ENCODE peak calls at places on chromosome 15, in nine cellular contexts. C, U, O, J, M, R, G, T and D are unnamed samples.

GRCh38 chr15:52680041-52680391 is 828 bp upstream of the ATOSA start:
- DNase-seq in J (no peak), T (peak; percentile 14), O (no peak), R (no peak), C (peak; percentile 11), U (no peak), G (no peak), M (no peak), D (no peak)

GRCh38 chr15:85706779-85707518 is 87.8 kb downstream of the KLHL25 start:
- DNase-seq in R (peak; percentile 47), C (peak; percentile 97), M (peak; percentile 76), J (no peak), U (no peak), G (peak; percentile 49), O (no peak), T (no peak), D (peak; percentile 45)

GRCh38 chr15:87871130-87871737 is 385.3 kb downstream of the NTRK3 start:
- DNase-seq in C (peak; percentile 19), T (no peak), O (no peak), J (no peak), R (no peak), U (no peak), M (no peak), G (no peak), D (no peak)

GRCh38 chr15:94287794-94288246 is 56.5 kb downstream of the MCTP2 start:
- DNase-seq in R (peak; percentile 44), M (no peak), U (no peak), T (no peak), J (no peak), C (no peak), O (no peak), G (no peak), D (peak; percentile 3)

GRCh38 chr15:76199106-76200082 is 111.9 kb downstream of the ETFA start:
- DNase-seq in M (peak; percentile 76), G (peak; percentile 79), O (no peak), C (peak; percentile 88), J (peak; percentile 79), R (no peak), T (no peak), U (peak; percentile 36), D (no peak)

GRCh38 chr15:45200001-45200798 is 12.4 kb upstream of the SHF start:
- DNase-seq in M (peak; percentile 98), J (peak; percentile 99), O (peak; percentile 94), R (peak; percentile 97), T (peak; percentile 96), C (peak; percentile 92), G (peak; percentile 94), U (peak; percentile 94), D (peak; percentile 92)

GRCh38 chr15:56886450-56886856 is 32.0 kb upstream of the TCF12 start:
- DNase-seq in R (peak; percentile 19), T (no peak), G (no peak), M (no peak), J (peak; percentile 25), O (no peak), C (no peak), U (no peak), D (no peak)

GRCh38 chr15:54792526-54792925 is 404.2 kb downstream of the RSL24D1 start:
- DNase-seq in J (no peak), U (no peak), T (no peak), G (no peak), R (no peak), M (no peak), O (no peak), C (no peak), D (no peak)

GRCh38 chr15:65392368-65392767 is 14.6 kb upstream of the IGDCC3 start:
- DNase-seq in R (no peak), O (no peak), M (no peak), T (no peak), J (no peak), G (no peak), U (no peak), C (no peak), D (no peak)

GRCh38 chr15:73715417-73715816 is 31.2 kb downstream of the CD276 start:
- DNase-seq in C (no peak), T (no peak), J (no peak), O (no peak), U (no peak), R (no peak), M (no peak), G (no peak), D (no peak)

GRCh38 chr15:65037279-65037678 is 7.8 kb upstream of the MTFMT start:
- DNase-seq in R (no peak), O (no peak), J (no peak), C (no peak), T (no peak), G (no peak), U (no peak), M (no peak), D (no peak)

GRCh38 chr15:30921106-30921505 is 17.4 kb downstream of the FAN1 start:
- DNase-seq in G (no peak), C (no peak), J (no peak), M (no peak), R (no peak), U (no peak), T (no peak), O (no peak), D (no peak)

GRCh38 chr15:25242957-25243799 is 195.6 kb downstream of the UBE3A start:
- DNase-seq in R (peak; percentile 7), C (no peak), G (peak; percentile 6), O (peak; percentile 12), T (no peak), J (peak; percentile 12), U (peak; percentile 55), M (no peak), D (no peak)

GRCh38 chr15:41891946-41892345 is 1.9 kb downstream of the SPTBN5 start:
- DNase-seq in C (no peak), M (no peak), R (no peak), J (no peak), O (no peak), T (no peak), G (no peak), U (no peak), D (no peak)

GRCh38 chr15:99545605-99546004 is 20.2 kb upstream of the MEF2A start:
- DNase-seq in T (no peak), C (no peak), O (no peak), G (no peak), J (no peak), M (no peak), U (no peak), R (no peak), D (no peak)

GRCh38 chr15:58931985-58932384 is 1.5 kb downstream of the SLTM start:
- DNase-seq in U (no peak), G (no peak), J (no peak), M (peak; percentile 15), T (no peak), R (no peak), C (peak; percentile 75), O (no peak), D (no peak)

GRCh38 chr15:44765036-44765435 is 28.7 kb downstream of the TRIM69 start:
- DNase-seq in R (no peak), M (no peak), U (no peak), G (no peak), T (no peak), O (no peak), J (no peak), C (no peak), D (no peak)

GRCh38 chr15:59260090-59260489 is 53.4 kb downstream of the LDHAL6B start:
- DNase-seq in R (no peak), G (no peak), M (no peak), T (peak; percentile 70), O (no peak), C (no peak), J (no peak), U (no peak), D (no peak)

DNA sequence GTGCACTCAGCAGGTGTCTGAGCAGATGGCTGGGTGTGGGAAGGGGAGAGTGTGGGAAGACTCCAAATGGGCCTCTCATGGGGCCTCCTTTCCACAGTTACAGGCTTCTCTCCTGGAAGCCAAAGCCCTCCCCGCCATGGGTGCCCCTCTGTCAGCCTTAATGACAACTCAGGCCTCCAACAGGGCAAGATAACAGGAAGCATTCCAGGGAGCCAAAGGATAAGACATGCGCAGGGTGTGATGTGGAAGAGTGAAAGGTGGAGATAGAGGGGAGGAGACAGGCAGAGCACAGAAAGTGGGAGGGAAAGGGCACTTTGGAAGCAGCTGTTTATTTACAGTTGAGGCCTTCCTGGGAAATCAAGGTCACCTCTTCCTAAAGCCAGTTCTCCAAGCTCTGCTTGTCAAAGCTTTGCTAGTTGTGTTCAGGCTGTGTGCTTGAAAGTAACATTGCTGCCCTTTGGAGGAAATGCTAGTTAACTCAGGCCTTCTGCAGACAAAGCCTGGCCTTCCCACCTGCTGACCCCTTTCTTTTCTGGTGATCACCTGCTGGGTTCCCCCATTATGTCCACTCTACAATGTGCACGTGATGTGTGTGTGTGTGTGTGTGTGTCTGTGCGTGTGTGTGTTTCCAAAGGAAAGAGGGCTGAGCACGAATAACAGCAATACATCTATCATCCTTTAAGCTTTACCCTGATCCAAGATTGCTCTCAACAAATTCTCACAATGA is 35.2 kb upstream of the SMAD3 start:
- DNase-seq in G (no peak), R (no peak), T (peak; percentile 76), C (no peak), M (no peak), O (peak; percentile 86), J (no peak), U (no peak), D (no peak)
- H3K4me1 ChIP-seq in G (peaks cover 17% of the 10 kb centered on the region), R (peaks cover 8% of the 10 kb centered on the region), T (peaks cover 39% of the 10 kb centered on the region), C (peaks cover 41% of the 10 kb centered on the region), M (peaks cover 31% of the 10 kb centered on the region), O (peaks cover 14% of the 10 kb centered on the region), J (peaks cover 4% of the 10 kb centered on the region), U (peaks cover 26% of the 10 kb centered on the region), D (peaks cover 3% of the 10 kb centered on the region)

GRCh38 chr15:70835415-70835814 is 18.5 kb downstream of the LARP6 start:
- DNase-seq in U (no peak), M (peak; percentile 74), J (peak; percentile 91), O (no peak), G (peak; percentile 78), T (no peak), C (no peak), R (no peak), D (no peak)
- H3K27ac ChIP-seq in U (no peak overlapping the region), M (peak overlapping the region; percentile 86), J (peak overlapping the region; percentile 66), O (no peak overlapping the region), G (peak overlapping the region; percentile 34), T (no peak overlapping the region), C (no peak overlapping the region), R (no peak overlapping the region), D (no peak overlapping the region)

GRCh38 chr15:77737238-77738037 is 104.7 kb upstream of the LINGO1 start:
- DNase-seq in M (no peak), U (no peak), R (no peak), C (no peak), G (no peak), T (no peak), O (no peak), J (no peak), D (no peak)
- H3K27me3 ChIP-seq in M (no peaks in the 10 kb centered on the region), U (peaks cover 8% of the 10 kb centered on the region), R (no peaks in the 10 kb centered on the region), C (peaks cover 19% of the 10 kb centered on the region), G (no peaks in the 10 kb centered on the region), T (peaks cover 5% of the 10 kb centered on the region), O (no peaks in the 10 kb centered on the region), J (no peaks in the 10 kb centered on the region), D (no peaks in the 10 kb centered on the region)

DNA sequence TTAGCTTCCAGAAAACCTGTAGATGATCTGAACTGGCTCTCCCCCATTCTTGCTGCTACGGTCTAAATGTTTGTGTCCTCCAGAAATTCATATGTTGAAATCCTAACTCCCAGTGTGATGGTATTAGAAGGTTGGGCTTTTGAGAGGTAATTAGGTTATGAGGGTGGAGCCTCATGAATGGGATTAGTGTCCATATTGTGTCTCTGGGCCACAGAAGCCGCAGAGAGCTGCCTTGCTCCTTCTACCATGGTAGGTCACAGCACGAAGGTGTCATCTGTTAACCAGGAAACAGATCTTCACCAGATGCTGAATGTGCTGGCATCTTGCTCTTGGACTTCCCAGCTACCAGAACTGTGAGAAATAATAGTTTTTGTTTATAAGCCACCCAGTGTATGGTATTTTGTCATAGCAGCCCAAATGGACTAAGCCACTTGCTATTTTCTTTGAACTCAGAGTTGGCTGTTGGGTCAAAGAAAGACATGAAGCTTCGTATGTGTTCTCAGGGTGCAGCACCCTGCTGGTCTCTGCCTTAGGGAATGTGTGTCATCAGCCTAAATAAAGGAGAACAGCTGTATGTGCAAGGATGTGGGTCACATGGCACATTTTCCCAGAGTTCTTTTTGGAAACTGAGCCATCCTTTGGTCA is 317.5 kb upstream of the SLCO3A1 start:
- DNase-seq in R (no peak), G (no peak), J (no peak), U (no peak), T (no peak), C (no peak), O (no peak), M (no peak), D (no peak)
- H3K4me1 ChIP-seq in R (no peaks in the 10 kb centered on the region), G (no peaks in the 10 kb centered on the region), J (no peaks in the 10 kb centered on the region), U (no peaks in the 10 kb centered on the region), T (no peaks in the 10 kb centered on the region), C (peaks cover 7% of the 10 kb centered on the region), O (no peaks in the 10 kb centered on the region), M (peaks cover 9% of the 10 kb centered on the region), D (no peaks in the 10 kb centered on the region)